ENCODE peak calls at places on chromosome 1, in nine cellular contexts. J is CD4-positive, alpha-beta T cell; V is dorsolateral prefrontal cortex; C is foreskin fibroblast; W is ascending aorta; P is AG04450; O is stomach; N is CD8-positive, alpha-beta T cell; G is Peyer's patch. F is an unnamed sample.

GRCh38 chr1:28087614-28088167 is 719 bp downstream of the EYA3 start:
- DNase-seq in J (peak), V (no peak), C (peak), W (no peak), P (no peak), O (no peak), N (no peak), G (peak), F (no peak)

GRCh38 chr1:96521994-96522760 is 199.4 kb upstream of the PTBP2 start:
- DNase-seq in J (no peak), V (no peak), C (peak), W (no peak), P (no peak), O (no peak), N (no peak), G (no peak), F (no peak)

GRCh38 chr1:17574502-17574901 is 35.0 kb downstream of the ARHGEF10L start:
- DNase-seq in J (no peak), V (no peak), C (no peak), W (no peak), P (no peak), O (no peak), N (no peak), G (no peak), F (no peak)

GRCh38 chr1:211625040-211625439 is 46.1 kb upstream of the SLC30A1 start:
- DNase-seq in J (peak), V (no peak), C (peak), W (peak), P (no peak), O (no peak), N (no peak), G (no peak), F (peak)

GRCh38 chr1:51061231-51061943 is 40.6 kb upstream of the C1orf185 start:
- DNase-seq in J (no peak), V (no peak), C (peak), W (no peak), P (no peak), O (no peak), N (no peak), G (no peak), F (no peak)

GRCh38 chr1:193275773-193276172 is 89.4 kb upstream of the B3GALT2 start:
- DNase-seq in J (no peak), V (no peak), C (no peak), W (no peak), P (no peak), O (no peak), N (no peak), G (no peak), F (peak)

GRCh38 chr1:235930543-235930942 is 63.8 kb upstream of the LYST start:
- DNase-seq in J (no peak), V (no peak), C (no peak), W (no peak), P (no peak), O (peak), N (no peak), G (no peak), F (no peak)

GRCh38 chr1:60427701-60428100 is 354.1 kb upstream of the C1orf87 start:
- DNase-seq in J (no peak), V (no peak), C (peak), W (no peak), P (no peak), O (no peak), N (no peak), G (no peak), F (no peak)

GRCh38 chr1:48776400-48777218 is at the start of gene BEND5:
- DNase-seq in J (peak), V (peak), C (peak), W (peak), P (peak), O (peak), N (peak), G (peak), F (peak)

GRCh38 chr1:156772728-156773497 is 5.6 kb downstream of the PRCC start:
- DNase-seq in J (no peak), V (no peak), C (no peak), W (no peak), P (no peak), O (no peak), N (no peak), G (no peak), F (peak)

GRCh38 chr1:205354259-205354904 is 2.3 kb downstream of the KLHDC8A start:
- DNase-seq in J (peak), V (peak), C (peak), W (peak), P (peak), O (peak), N (peak), G (no peak), F (peak)

GRCh38 chr1:205595435-205595834 is 36.4 kb downstream of the ELK4 start:
- DNase-seq in J (no peak), V (no peak), C (no peak), W (no peak), P (no peak), O (no peak), N (no peak), G (no peak), F (no peak)

GRCh38 chr1:1914101-1914811 is 804 bp upstream of the CALML6 start:
- DNase-seq in J (no peak), V (no peak), C (no peak), W (no peak), P (no peak), O (no peak), N (no peak), G (no peak), F (no peak)

GRCh38 chr1:41664861-41665640 is 180.6 kb upstream of the EDN2 start:
- DNase-seq in J (no peak), V (no peak), C (peak), W (no peak), P (no peak), O (no peak), N (no peak), G (no peak), F (no peak)

GRCh38 chr1:113452921-113453770 is 62.8 kb downstream of the MAGI3 start:
- DNase-seq in J (no peak), V (peak), C (peak), W (no peak), P (no peak), O (peak), N (no peak), G (no peak), F (peak)

GRCh38 chr1:100353988-100354387 is 1.7 kb downstream of the CDC14A start:
- DNase-seq in J (no peak), V (no peak), C (peak), W (no peak), P (no peak), O (no peak), N (no peak), G (no peak), F (no peak)

GRCh38 chr1:45863117-45863670 is 59.8 kb downstream of the MAST2 start:
- DNase-seq in J (no peak), V (no peak), C (peak), W (no peak), P (no peak), O (no peak), N (no peak), G (no peak), F (no peak)

GRCh38 chr1:199639453-199639852 is 388.1 kb upstream of the NR5A2 start:
- DNase-seq in J (no peak), V (no peak), C (no peak), W (no peak), P (no peak), O (no peak), N (no peak), G (no peak), F (no peak)

GRCh38 chr1:19029191-19030085 is 73.0 kb upstream of the IFFO2 start:
- DNase-seq in J (no peak), V (no peak), C (no peak), W (peak), P (no peak), O (no peak), N (no peak), G (no peak), F (peak)

GRCh38 chr1:111988743-111989453 is 570 bp downstream of the KCND3 start:
- DNase-seq in J (no peak), V (no peak), C (peak), W (no peak), P (no peak), O (peak), N (no peak), G (no peak), F (no peak)

GRCh38 chr1:33586795-33587194 is 114.3 kb downstream of the ZSCAN20 start:
- DNase-seq in J (no peak), V (no peak), C (no peak), W (no peak), P (no peak), O (no peak), N (no peak), G (no peak), F (no peak)

GRCh38 chr1:158002630-158003408 is 9.4 kb downstream of the KIRREL1 start:
- DNase-seq in J (no peak), V (no peak), C (peak), W (no peak), P (no peak), O (no peak), N (no peak), G (no peak), F (no peak)

GRCh38 chr1:158007180-158007579 is 13.7 kb downstream of the KIRREL1 start:
- DNase-seq in J (no peak), V (no peak), C (no peak), W (no peak), P (no peak), O (no peak), N (no peak), G (no peak), F (no peak)

GRCh38 chr1:158005249-158005648 is 11.8 kb downstream of the KIRREL1 start:
- DNase-seq in J (no peak), V (no peak), C (no peak), W (no peak), P (no peak), O (no peak), N (no peak), G (no peak), F (no peak)

GRCh38 chr1:158003409-158003805 is 10.0 kb downstream of the KIRREL1 start:
- DNase-seq in J (no peak), V (no peak), C (peak), W (no peak), P (no peak), O (no peak), N (no peak), G (no peak), F (no peak)

DNA sequence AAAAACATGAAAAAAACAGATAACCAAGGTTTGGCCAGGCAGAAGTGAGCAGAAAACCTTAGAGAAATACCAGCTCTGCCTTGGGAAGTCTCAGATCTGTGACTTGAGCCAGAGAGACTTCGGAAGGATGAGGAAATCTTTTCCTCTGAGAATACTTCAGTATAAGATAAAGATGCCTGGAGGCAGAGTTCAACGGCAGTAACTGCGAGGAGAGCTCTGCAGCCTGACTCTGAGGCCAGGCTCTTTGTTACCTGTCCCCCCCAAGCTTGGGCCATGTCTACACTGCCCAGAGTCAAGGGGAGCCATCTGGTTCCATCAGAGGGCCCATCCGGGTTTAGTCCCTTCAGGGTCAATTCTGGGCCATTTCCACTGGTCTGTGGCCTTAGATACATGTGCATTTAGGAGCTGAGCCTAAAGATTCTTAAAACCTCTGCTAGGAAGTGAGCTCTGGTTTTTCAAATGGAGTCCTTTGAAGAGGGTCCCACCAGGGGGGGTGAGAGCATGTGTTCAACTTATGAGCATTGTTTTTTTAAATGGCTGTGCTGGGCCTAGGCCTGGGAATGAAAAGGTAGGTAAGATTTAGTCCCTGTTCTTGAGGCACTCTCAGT is 8.7 kb downstream of the KIRREL1 start:
- DNase-seq in J (no peak), V (no peak), C (peak), W (no peak), P (no peak), O (no peak), N (no peak), G (no peak), F (no peak)
- TF ChIP-seq CTCF in J (no peak), V (no peak), C (peak), W (no peak), P (peak), O (no peak), N (no peak), G (no peak), F (no peak)

GRCh38 chr1:190478193-190479007 is 736 bp upstream of the BRINP3 start:
- DNase-seq in J (no peak), V (no peak), C (peak), W (no peak), P (no peak), O (no peak), N (no peak), G (peak), F (peak)
- TF ChIP-seq CTCF in J (no peak), V (no peak), C (no peak), W (no peak), P (no peak), O (no peak), N (no peak), G (no peak), F (peak)

DNA sequence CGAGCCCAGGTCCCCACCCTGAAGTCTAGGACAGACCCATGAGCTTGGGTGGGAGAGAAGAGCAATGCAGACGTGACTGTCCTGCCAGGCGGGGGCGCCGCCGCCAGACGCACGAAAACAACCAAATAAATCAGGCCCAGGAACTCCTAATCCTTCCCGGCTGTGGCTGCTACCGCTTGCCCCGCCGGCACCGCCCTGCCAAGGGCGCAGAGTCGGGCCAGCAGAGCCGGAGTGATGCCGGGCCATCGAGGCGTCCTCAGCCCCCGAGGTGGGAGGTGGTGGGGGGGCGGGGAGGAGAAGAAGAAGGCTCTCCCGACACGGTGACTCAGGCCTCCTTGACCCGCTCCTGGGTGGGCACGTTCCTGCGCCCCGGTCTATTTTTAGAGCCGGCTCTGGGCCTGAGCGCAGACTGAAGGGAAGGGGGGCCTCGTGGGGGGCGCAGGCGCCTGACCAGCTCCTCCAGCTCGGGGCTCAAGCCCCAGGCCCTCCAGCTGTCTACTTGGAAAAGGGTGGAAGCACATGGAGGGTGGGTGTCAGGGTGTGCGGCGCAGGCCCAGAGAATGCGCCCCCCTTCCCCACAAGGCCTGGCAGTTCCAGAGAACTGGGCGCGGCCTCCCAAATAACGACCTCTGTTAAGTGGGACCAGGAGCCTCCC is 10.8 kb upstream of the COL16A1 start:
- DNase-seq in J (no peak), V (no peak), C (peak), W (peak), P (no peak), O (peak), N (no peak), G (peak), F (peak)
- TF ChIP-seq CTCF in J (no peak), V (peak), C (no peak), W (peak), P (peak), O (no peak), N (no peak), G (peak), F (peak)

GRCh38 chr1:188365874-188366273 is 1537.1 kb downstream of the PLA2G4A start:
- DNase-seq in J (no peak), V (no peak), C (no peak), W (no peak), P (no peak), O (no peak), N (no peak), G (no peak), F (no peak)
- TF ChIP-seq CTCF in J (no peak), V (no peak), C (no peak), W (no peak), P (no peak), O (no peak), N (no peak), G (no peak), F (peak)

DNA sequence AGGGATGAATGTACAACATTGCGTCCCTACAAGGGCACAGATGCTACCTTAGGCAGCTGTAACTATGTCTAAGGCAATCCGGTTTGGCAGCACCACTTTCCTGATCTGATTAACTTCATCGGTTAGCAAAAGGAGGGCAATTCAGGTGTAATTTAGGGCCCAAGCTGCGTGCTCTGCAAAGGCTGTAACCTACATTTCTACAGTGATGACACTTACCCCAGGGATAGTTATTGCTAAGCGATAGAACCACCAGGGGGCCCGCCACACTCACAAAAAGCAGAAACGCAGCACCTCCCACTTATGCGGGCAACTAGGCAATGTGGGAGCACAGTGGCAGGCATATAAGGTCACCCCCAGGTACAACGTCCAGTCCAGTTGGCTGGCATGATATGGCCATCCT is 113.5 kb downstream of the GDAP2 start:
- DNase-seq in J (no peak), V (no peak), C (no peak), W (no peak), P (no peak), O (no peak), N (no peak), G (no peak), F (peak)
- TF ChIP-seq CTCF in J (no peak), V (no peak), C (no peak), W (no peak), P (peak), O (no peak), N (no peak), G (no peak), F (peak)

F was measured in BE2C.